ENCODE peak calls at places on chromosomes 11 and 22, in five cellular contexts. H is amniotic stem cell, E is cardiac septum, X is uterus, L is substantia nigra. I is an unnamed sample.

GRCh38 chr11:116613201-116613910 is 159.4 kb downstream of the BUD13 start:
- DNase-seq in H (no peak), E (peak), X (no peak), L (no peak), I (no peak)

GRCh38 chr11:32497951-32498350 is 62.6 kb upstream of the WT1 start:
- DNase-seq in H (no peak), E (no peak), X (peak), L (no peak), I (no peak)

GRCh38 chr22:21741790-21742189 is 6.2 kb upstream of the YPEL1 start:
- DNase-seq in H (no peak), E (no peak), X (no peak), L (no peak), I (no peak)

GRCh38 chr11:133946541-133947297 is 10.0 kb downstream of the IGSF9B start:
- DNase-seq in H (no peak), E (no peak), X (no peak), L (peak), I (no peak)

GRCh38 chr11:4127357-4127756 is 32.8 kb downstream of the RRM1 start:
- DNase-seq in H (no peak), E (no peak), X (no peak), L (no peak), I (no peak)

GRCh38 chr11:60657880-60658279 is 41.5 kb upstream of the MS4A8 start:
- DNase-seq in H (no peak), E (no peak), X (no peak), L (no peak), I (no peak)

GRCh38 chr11:27688076-27688475 is 12.2 kb downstream of the BDNF start:
- DNase-seq in H (no peak), E (no peak), X (no peak), L (no peak), I (no peak)

GRCh38 chr22:29079218-29079901 is 6.5 kb downstream of the KREMEN1 start:
- DNase-seq in H (no peak), E (no peak), X (no peak), L (no peak), I (no peak)

GRCh38 chr11:120186799-120187591 is 23.8 kb upstream of the OAF start:
- DNase-seq in H (no peak), E (peak), X (peak), L (no peak), I (peak)

GRCh38 chr11:113553235-113553634 is 78.0 kb upstream of the DRD2 start:
- DNase-seq in H (peak), E (no peak), X (peak), L (no peak), I (no peak)

GRCh38 chr22:49670610-49671330 is 156.9 kb downstream of the BRD1 start:
- DNase-seq in H (no peak), E (no peak), X (no peak), L (no peak), I (peak)

GRCh38 chr11:113885897-113886296 is 10.5 kb upstream of the USP28 start:
- DNase-seq in H (no peak), E (no peak), X (no peak), L (no peak), I (no peak)

GRCh38 chr11:60118333-60118732 is 29.9 kb downstream of the MS4A2 start:
- DNase-seq in H (no peak), E (no peak), X (no peak), L (no peak), I (no peak)

GRCh38 chr11:116376054-116376453 is 396.7 kb downstream of the BUD13 start:
- DNase-seq in H (no peak), E (no peak), X (no peak), L (no peak), I (no peak)

GRCh38 chr22:29214232-29214631 is 8.5 kb downstream of the EMID1 start:
- DNase-seq in H (no peak), E (no peak), X (no peak), L (no peak), I (no peak)

GRCh38 chr22:50399751-50400331 is 56.7 kb downstream of the PPP6R2 start:
- DNase-seq in H (no peak), E (no peak), X (no peak), L (peak), I (no peak)

GRCh38 chr11:12430912-12431311 is 53.5 kb downstream of the PARVA start:
- DNase-seq in H (no peak), E (no peak), X (peak), L (no peak), I (no peak)

GRCh38 chr11:74008373-74009229 is at the start of gene UCP3:
- DNase-seq in H (no peak), E (no peak), X (no peak), L (no peak), I (no peak)

GRCh38 chr11:56611174-56611573 is 3.5 kb downstream of the OR5M1 start:
- DNase-seq in H (no peak), E (no peak), X (no peak), L (no peak), I (no peak)

GRCh38 chr11:12727556-12728070 is 53.4 kb downstream of the TEAD1 start:
- DNase-seq in H (no peak), E (no peak), X (no peak), L (no peak), I (no peak)

GRCh38 chr11:46594785-46595184 is 962 bp upstream of the AMBRA1 start:
- DNase-seq in H (no peak), E (no peak), X (no peak), L (no peak), I (no peak)

GRCh38 chr22:18088825-18089568 is 11.2 kb downstream of the PEX26 start:
- DNase-seq in H (no peak), E (no peak), X (no peak), L (peak), I (no peak)

GRCh38 chr11:69923641-69924307 is 104.6 kb upstream of the FGF3 start:
- DNase-seq in H (no peak), E (peak), X (no peak), L (no peak), I (peak)